ENCODE peak calls at places on chromosomes 2 and 18, in ten cellular contexts. A is left lung; H is CD4-positive, alpha-beta memory T cell; W is cardiac fibroblast; V is uterus; R is upper lobe of right lung; B is RWPE1; G is midbrain; J is A549; K is iris pigment epithelial cell. X is an unnamed sample.

GRCh38 chr2:203846490-203847105 is 21.0 kb upstream of the CTLA4 start:
- DNase-seq in G (no peak), B (no peak), V (no peak), A (no peak), J (no peak), W (peak), R (no peak), K (no peak), H (no peak), X (no peak)

GRCh38 chr2:11945139-11946126 is 199.0 kb downstream of the LPIN1 start:
- DNase-seq in H (peak), V (no peak), A (no peak), J (no peak), R (no peak), B (no peak), G (no peak), W (no peak), K (no peak), X (no peak)

GRCh38 chr2:9613291-9613690 is 17.5 kb downstream of the YWHAQ start:
- DNase-seq in A (no peak), B (no peak), J (no peak), R (no peak), K (peak), W (peak), G (no peak), V (no peak), H (no peak), X (no peak)

GRCh38 chr18:45175505-45175904 is 439.8 kb upstream of the SLC14A2 start:
- DNase-seq in V (no peak), A (no peak), G (no peak), K (no peak), R (no peak), J (no peak), B (no peak), W (no peak), H (no peak), X (no peak)

GRCh38 chr2:27322301-27322765 is 564 bp downstream of the MPV17 start:
- DNase-seq in J (no peak), W (peak), A (no peak), H (peak), R (no peak), G (no peak), K (no peak), V (no peak), B (no peak), X (no peak)

GRCh38 chr2:150465703-150466569 is 21.5 kb downstream of the RND3 start:
- DNase-seq in K (peak), R (no peak), V (no peak), B (no peak), G (no peak), A (no peak), H (no peak), W (no peak), J (no peak), X (no peak)

GRCh38 chr2:37343537-37344434 is 644 bp upstream of the QPCT start:
- DNase-seq in K (peak), V (peak), A (no peak), W (peak), G (no peak), B (peak), R (no peak), J (peak), H (no peak), X (no peak)

GRCh38 chr2:207926133-207927076 is 98.9 kb downstream of the PLEKHM3 start:
- DNase-seq in R (no peak), V (peak), K (peak), B (no peak), J (no peak), A (no peak), H (no peak), G (no peak), W (peak), X (no peak)

GRCh38 chr2:216192181-216192580 is 83.0 kb downstream of the XRCC5 start:
- DNase-seq in G (no peak), J (no peak), W (no peak), H (no peak), V (no peak), K (no peak), A (no peak), R (no peak), B (no peak), X (no peak)

GRCh38 chr2:241257419-241258032 is 57.9 kb downstream of the HDLBP start:
- DNase-seq in A (no peak), W (no peak), K (no peak), J (no peak), V (no peak), R (no peak), B (no peak), H (no peak), G (no peak), X (no peak)

GRCh38 chr2:148888003-148888501 is 13.0 kb downstream of the KIF5C start:
- DNase-seq in A (no peak), R (no peak), G (no peak), W (no peak), K (no peak), J (no peak), H (peak), V (no peak), B (no peak), X (peak)

GRCh38 chr2:155099784-155100183 is 401.3 kb downstream of the KCNJ3 start:
- DNase-seq in G (no peak), R (no peak), H (no peak), B (no peak), J (no peak), V (no peak), K (peak), A (no peak), W (no peak), X (no peak)

GRCh38 chr18:79643049-79643765 is 36.4 kb upstream of the CTDP1 start:
- DNase-seq in R (peak), A (no peak), W (no peak), G (no peak), V (no peak), H (no peak), J (no peak), K (no peak), B (no peak), X (no peak)

GRCh38 chr18:54734059-54734458 is 94.2 kb upstream of the RAB27B start:
- DNase-seq in R (no peak), H (no peak), J (peak), G (no peak), W (peak), V (no peak), K (peak), B (peak), A (no peak), X (no peak)

GRCh38 chr2:15943914-15944313 is 3.6 kb downstream of the MYCN start:
- DNase-seq in G (peak), K (peak), H (no peak), B (no peak), W (peak), A (no peak), R (no peak), J (no peak), V (no peak), X (peak)

GRCh38 chr18:10768221-10768620 is 242.4 kb downstream of the NAPG start:
- DNase-seq in W (no peak), G (no peak), R (no peak), B (no peak), K (no peak), H (no peak), V (no peak), A (no peak), J (no peak), X (no peak)

GRCh38 chr2:3457524-3458395 is 61.6 kb downstream of the ADI1 start:
- DNase-seq in W (no peak), G (no peak), K (no peak), V (no peak), A (peak), H (no peak), J (no peak), R (no peak), B (no peak), X (no peak)

GRCh38 chr18:24089059-24089458 is 49.8 kb upstream of the CABYR start:
- DNase-seq in K (no peak), A (no peak), J (no peak), G (no peak), W (peak), B (no peak), V (no peak), H (no peak), R (no peak), X (peak)

GRCh38 chr2:112884869-112885502 is 26.0 kb upstream of the IL37 start:
- DNase-seq in J (peak), H (peak), W (peak), B (peak), A (peak), R (no peak), V (no peak), K (peak), G (peak), X (peak)

GRCh38 chr2:181106789-181107418 is 126.5 kb downstream of the UBE2E3 start:
- DNase-seq in H (no peak), G (no peak), K (peak), R (no peak), W (peak), V (no peak), B (peak), A (no peak), J (peak), X (no peak)

GRCh38 chr18:79519751-79520472 is 124.2 kb downstream of the NFATC1 start:
- DNase-seq in V (no peak), A (peak), K (peak), J (no peak), B (no peak), G (no peak), W (peak), R (peak), H (peak), X (no peak)

GRCh38 chr2:173087793-173088493 is 12.3 kb downstream of the MAP3K20 start:
- DNase-seq in H (no peak), V (no peak), R (no peak), W (no peak), G (no peak), J (no peak), B (no peak), A (no peak), K (no peak), X (no peak)

GRCh38 chr2:205366336-205367060 is 315.8 kb upstream of the NRP2 start:
- DNase-seq in B (no peak), K (peak), R (no peak), A (no peak), J (no peak), H (no peak), W (no peak), V (no peak), G (no peak), X (no peak)

GRCh38 chr2:84969511-84970265 is 1.3 kb upstream of the KCMF1 start:
- DNase-seq in K (peak), J (no peak), V (no peak), B (no peak), G (no peak), A (no peak), R (no peak), H (peak), W (peak), X (peak)

X was measured in G401.